ENCODE peak calls at places on chromosome 11, in nine cellular contexts. E is stomach, Q is A549, N is right atrium auricular region, J is fibroblast of pulmonary artery, I is brain microvascular endothelial cell, D is heart left ventricle, Z is fibroblast of mammary gland, Y is AG04450. B is an unnamed sample.

GRCh38 chr11:122242731-122243130 is 126.7 kb upstream of the BLID start:
- DNase-seq in Q (no peak), Z (no peak), J (no peak), N (no peak), E (no peak), Y (no peak), D (no peak), I (no peak), B (no peak)

GRCh38 chr11:47979378-47980092 is 824 bp upstream of the PTPRJ start:
- DNase-seq in E (no peak), D (no peak), Z (no peak), I (no peak), Q (peak), Y (no peak), N (no peak), J (no peak), B (no peak)

GRCh38 chr11:16013649-16014275 is 342.6 kb downstream of the SOX6 start:
- DNase-seq in D (no peak), Z (peak), Y (no peak), J (no peak), N (no peak), I (no peak), E (no peak), Q (no peak), B (no peak)

GRCh38 chr11:48138222-48138621 is 78.4 kb upstream of the OR4B1 start:
- DNase-seq in I (no peak), N (no peak), J (no peak), D (no peak), Z (no peak), Q (no peak), E (no peak), Y (no peak), B (no peak)

GRCh38 chr11:34449013-34449412 is 10.3 kb downstream of the CAT start:
- DNase-seq in Z (no peak), D (no peak), Q (no peak), E (no peak), I (peak), Y (no peak), N (no peak), J (no peak), B (no peak)

GRCh38 chr11:104332110-104332509 is 168.2 kb upstream of the PDGFD start:
- DNase-seq in I (no peak), N (no peak), J (no peak), Q (peak), Z (peak), Y (no peak), E (peak), D (no peak), B (peak)

GRCh38 chr11:12131943-12132789 is 21.8 kb downstream of the MICAL2 start:
- DNase-seq in N (no peak), E (no peak), Z (no peak), J (no peak), Y (no peak), Q (no peak), I (no peak), D (no peak), B (no peak)

GRCh38 chr11:75554258-75555022 is 7.6 kb upstream of the SERPINH1 start:
- DNase-seq in J (peak), Z (peak), E (peak), Q (no peak), D (peak), I (peak), Y (peak), N (peak), B (peak)

GRCh38 chr11:133946541-133947297 is 10.0 kb downstream of the IGSF9B start:
- DNase-seq in I (no peak), Z (no peak), E (no peak), Q (no peak), D (peak), J (no peak), N (no peak), Y (no peak), B (no peak)

GRCh38 chr11:86218125-86219081 is 26.1 kb upstream of the EED start:
- DNase-seq in N (peak), J (peak), Q (peak), I (peak), D (peak), E (peak), Y (peak), Z (peak), B (peak)

GRCh38 chr11:66888282-66888681 is 31.4 kb downstream of the LRFN4 start:
- DNase-seq in E (no peak), D (peak), Y (no peak), J (no peak), Q (no peak), N (no peak), I (no peak), Z (no peak), B (no peak)

GRCh38 chr11:120079750-120080610 is 57.9 kb downstream of the TRIM29 start:
- DNase-seq in D (peak), Y (no peak), N (no peak), J (no peak), Q (no peak), I (no peak), E (peak), Z (no peak), B (no peak)

GRCh38 chr11:115761348-115761747 is 257.1 kb upstream of the CADM1 start:
- DNase-seq in Q (no peak), D (no peak), I (no peak), E (no peak), Y (no peak), J (no peak), N (no peak), Z (no peak), B (no peak)

GRCh38 chr11:10669258-10670033 is 24.1 kb downstream of the IRAG1 start:
- DNase-seq in Q (peak), E (no peak), J (no peak), D (no peak), Z (peak), N (no peak), I (peak), Y (no peak), B (no peak)

GRCh38 chr11:74055938-74056337 is 47.1 kb upstream of the UCP3 start:
- DNase-seq in J (peak), Z (peak), D (no peak), Q (no peak), N (no peak), Y (peak), I (peak), E (no peak), B (peak)

GRCh38 chr11:65476632-65477270 is 22.1 kb upstream of the MALAT1 start:
- DNase-seq in J (no peak), N (no peak), Y (no peak), D (no peak), Z (peak), I (no peak), Q (no peak), E (peak), B (no peak)
- TF ChIP-seq CTCF in J (no peak), N (no peak), Y (no peak), D (no peak), Z (no peak), I (no peak), Q (no peak), E (no peak), B (no peak)

DNA sequence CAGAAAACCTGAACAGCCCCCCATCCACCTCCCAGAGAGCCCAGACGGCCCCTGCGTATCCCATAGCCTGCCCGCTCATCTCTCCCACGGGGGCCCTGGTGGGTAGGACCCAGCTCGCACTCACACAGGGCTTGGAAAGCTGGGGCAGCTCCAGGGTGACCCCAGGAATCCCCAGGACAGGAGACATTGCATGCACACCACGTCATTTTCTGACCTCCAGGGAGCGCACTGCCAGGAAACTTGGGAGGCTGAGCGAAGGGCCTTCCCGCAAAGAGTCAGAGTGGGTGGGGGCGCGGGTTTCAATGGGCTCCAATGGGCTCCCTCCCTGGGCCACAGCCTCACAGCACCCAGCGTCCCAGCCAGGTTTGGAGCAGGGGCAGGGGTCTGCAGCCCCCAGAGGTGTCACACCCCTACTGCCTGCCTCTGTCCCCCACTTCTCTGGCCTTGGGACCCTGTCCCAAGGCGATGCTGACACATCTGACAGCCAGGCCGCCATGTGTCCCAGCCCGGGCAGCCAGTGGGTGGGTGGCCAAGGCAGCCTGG is 8.2 kb upstream of the SYT8 start:
- DNase-seq in Z (peak), Q (peak), J (peak), I (peak), E (peak), D (no peak), N (no peak), Y (no peak), B (peak)
- TF ChIP-seq CTCF in Z (no peak), Q (no peak), J (peak), I (peak), E (no peak), D (no peak), N (no peak), Y (peak), B (peak)

GRCh38 chr11:114610550-114610949 is 15.0 kb upstream of the NXPE4 start:
- DNase-seq in I (no peak), D (no peak), Q (no peak), Y (no peak), J (no peak), Z (no peak), E (no peak), N (no peak), B (no peak)

GRCh38 chr11:114612686-114613085 is 17.1 kb upstream of the NXPE4 start:
- DNase-seq in J (no peak), Y (no peak), I (no peak), Q (no peak), D (no peak), Z (no peak), N (no peak), E (no peak), B (no peak)

GRCh38 chr11:114614127-114614720 is 18.6 kb upstream of the NXPE4 start:
- DNase-seq in N (no peak), Z (no peak), J (no peak), Y (no peak), D (no peak), E (no peak), Q (no peak), I (no peak), B (no peak)

GRCh38 chr11:114609429-114609828 is 13.8 kb upstream of the NXPE4 start:
- DNase-seq in Q (no peak), J (no peak), Z (no peak), I (no peak), N (no peak), E (no peak), D (no peak), Y (no peak), B (no peak)

DNA sequence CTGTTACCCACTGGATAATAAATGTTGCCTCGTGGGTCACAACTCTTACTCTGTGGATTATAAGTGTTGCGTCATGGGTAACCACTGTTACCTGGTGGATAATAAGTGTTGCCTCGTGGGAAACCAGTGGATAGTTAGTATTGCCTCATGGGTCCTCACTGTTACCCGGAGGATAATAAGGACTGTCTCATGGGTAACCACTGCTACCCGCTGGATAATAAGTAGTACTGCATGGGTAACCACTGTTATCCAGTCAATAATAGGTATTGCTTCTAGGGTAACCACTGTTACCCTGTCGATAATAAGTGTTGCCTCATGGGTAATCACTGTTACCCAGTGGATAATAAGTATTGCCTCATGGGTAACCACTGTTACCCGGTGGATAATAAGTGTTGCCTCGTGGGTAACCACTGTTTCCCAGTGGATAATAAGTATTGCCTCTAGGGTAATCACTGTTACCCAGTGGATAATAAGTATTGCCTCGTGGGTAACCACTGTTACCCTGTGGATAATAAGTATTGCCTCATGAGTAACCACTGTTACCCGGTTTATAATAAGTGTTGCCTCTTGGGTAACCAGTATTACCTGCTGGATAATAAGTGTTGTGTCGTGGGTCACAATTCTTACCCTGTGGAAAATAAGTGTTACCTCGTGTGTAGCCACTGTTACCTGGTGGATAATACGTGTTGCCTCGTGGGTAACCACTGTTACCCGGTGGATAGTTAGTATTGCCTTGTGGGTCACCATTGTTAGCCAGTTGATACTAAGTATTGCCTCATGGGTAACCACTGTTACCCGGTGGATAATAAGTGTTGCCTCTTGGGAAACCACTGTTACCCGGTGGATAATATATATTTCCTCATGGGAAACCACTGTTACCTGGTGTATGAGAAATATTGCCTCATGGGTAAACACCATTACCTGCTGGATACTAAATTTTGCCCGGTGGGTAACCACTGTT is 15.7 kb upstream of the NXPE4 start:
- DNase-seq in Y (no peak), Z (peak), D (no peak), E (no peak), I (no peak), N (no peak), Q (peak), J (peak), B (no peak)
- TF ChIP-seq CTCF in Y (no peak), Z (peak), D (no peak), E (no peak), I (peak), N (no peak), Q (no peak), J (peak), B (no peak)

DNA sequence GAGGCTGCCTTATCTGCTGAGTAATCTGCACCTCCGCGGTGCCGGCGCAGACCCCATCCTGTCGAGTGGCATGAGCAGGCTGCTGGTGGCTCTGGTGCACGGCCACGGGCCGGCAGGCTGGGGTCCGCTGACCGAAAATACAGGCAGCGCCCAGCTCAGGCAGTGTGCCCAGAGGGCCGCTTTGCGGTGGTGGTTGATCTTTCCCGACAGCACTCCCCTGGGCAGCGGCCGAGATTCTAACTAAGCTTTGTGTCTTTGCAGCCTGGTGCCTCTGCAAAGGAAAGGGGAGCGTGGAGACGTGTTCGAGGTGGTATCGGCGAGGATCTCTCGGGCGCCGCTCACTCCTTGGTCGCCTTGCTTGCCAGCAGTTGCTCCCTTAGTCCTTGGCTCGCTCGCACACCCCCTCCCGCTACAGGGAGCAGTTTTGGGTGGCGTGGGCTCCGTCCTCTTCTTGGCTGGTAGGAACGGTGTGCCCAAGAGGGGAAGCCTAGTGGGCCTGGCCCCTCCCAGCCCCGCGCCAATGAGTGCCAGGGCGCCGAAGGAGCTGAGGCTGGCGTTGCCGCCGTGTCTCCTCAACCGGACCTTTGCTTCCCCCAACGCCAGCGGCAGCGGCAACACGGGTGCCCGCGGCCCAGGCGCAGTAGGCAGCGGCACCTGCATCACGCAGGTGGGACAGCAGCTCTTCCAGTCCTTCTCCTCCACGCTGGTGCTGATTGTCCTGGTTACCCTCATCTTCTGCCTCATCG is 1.3 kb downstream of the C11orf87 start:
- DNase-seq in D (peak), I (peak), Y (no peak), E (no peak), N (no peak), J (peak), Q (no peak), Z (no peak), B (no peak)
- TF ChIP-seq CTCF in D (no peak), I (no peak), Y (no peak), E (no peak), N (no peak), J (no peak), Q (no peak), Z (no peak), B (no peak)

DNA sequence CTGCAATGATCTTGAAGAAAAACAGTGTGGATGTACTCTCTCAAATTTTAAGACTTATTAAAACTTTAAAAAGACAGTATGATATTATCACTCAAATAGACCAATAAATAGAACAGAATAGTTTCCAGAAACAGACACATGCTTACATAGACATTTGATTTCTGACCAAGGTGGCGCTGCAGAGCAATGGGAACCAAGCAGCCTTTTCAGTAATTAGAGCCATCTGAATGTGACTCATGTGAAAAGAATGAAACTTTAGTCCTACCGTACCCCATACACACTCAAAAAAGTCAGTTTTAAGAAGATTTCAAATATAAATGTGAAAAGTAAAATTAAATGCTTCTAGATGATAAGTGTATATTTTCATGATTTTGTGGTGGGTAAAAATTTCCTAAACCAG is 74.2 kb upstream of the MS4A8 start:
- DNase-seq in Z (peak), J (peak), D (no peak), N (no peak), Q (peak), E (peak), I (peak), Y (no peak), B (peak)
- TF ChIP-seq CTCF in Z (peak), J (peak), D (no peak), N (no peak), Q (no peak), E (no peak), I (peak), Y (no peak), B (peak)

DNA sequence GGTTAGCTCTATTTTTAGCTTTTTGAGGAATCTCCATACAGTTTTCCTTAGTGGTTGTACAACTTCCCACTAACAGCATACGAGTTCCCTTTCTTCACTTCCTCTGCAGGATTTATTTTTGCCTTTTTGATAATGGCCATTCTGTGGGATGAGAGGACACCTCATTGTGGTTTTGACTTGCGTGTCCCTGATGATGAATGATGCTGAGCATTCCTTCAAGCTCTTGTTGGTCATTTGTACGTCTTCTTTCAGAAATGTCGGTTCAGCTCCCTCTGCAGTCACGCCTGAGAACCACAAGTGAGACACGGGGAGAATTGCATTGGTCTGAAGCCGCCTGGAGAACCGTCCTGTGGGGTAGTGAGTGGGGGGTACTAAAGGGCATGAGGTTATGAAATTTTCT is 2.0 kb upstream of the KRTAP5-10 start:
- DNase-seq in Z (peak), I (peak), Q (peak), N (no peak), J (peak), D (no peak), E (no peak), Y (no peak), B (peak)
- TF ChIP-seq CTCF in Z (peak), I (peak), Q (peak), N (no peak), J (peak), D (peak), E (no peak), Y (peak), B (peak)

DNA sequence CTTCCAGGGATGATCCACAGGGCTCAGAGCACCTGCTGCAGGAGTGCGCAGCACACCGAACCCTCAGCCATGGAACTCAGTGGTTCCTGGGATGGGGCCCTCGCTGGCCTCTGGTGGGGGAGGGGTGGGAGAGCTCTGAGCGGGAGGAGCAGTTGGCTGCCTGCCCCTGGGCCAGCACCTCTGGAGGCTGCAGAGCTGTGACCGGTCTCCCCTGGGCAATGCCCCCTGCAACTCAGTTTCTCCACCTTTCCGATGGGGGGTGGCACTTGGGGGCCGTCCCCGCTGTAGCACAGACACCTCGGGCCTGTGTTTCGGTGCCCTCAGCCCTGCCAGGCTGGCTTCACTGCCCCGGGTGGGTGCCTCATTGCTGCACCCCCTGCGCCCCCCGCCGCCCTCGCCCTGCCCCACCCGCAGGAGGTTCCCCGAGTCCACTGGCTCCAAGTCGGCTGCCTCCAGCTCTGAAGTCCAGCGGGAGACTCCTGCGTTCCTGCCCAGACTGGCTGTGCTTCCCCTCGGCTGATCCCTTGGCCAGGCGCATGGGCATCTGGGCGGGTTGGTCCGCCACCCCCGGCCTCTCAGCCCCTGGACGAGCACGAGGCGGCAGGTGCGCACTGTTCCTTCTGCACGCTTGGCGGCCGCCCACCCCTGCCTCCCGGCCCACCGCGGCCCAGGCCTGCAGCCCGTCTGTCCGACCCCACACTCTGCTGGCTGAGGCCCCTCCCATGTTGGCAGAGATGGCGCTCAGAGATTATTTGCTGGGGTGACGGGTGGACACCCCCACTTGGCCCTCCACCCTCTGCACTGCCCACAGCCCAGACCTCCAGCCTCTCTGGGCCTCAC is 1.8 kb downstream of the MUC6 start:
- DNase-seq in N (no peak), Q (no peak), D (no peak), Y (no peak), Z (no peak), J (no peak), I (no peak), E (no peak), B (no peak)
- TF ChIP-seq CTCF in N (no peak), Q (no peak), D (no peak), Y (no peak), Z (no peak), J (no peak), I (no peak), E (no peak), B (no peak)